ENCODE peak calls at places on chromosomes 13 and 19, in eight cellular contexts. One of them, this sample, is unnamed.

GRCh38 chr19:50819636-50820035 is 4.0 kb downstream of the KLK1 start:
- DNase-seq in right atrium auricular region: no peak
- DNase-seq in lower lobe of right lung: no peak
- DNase-seq in PC-3: no peak
- DNase-seq in fibroblast of villous mesenchyme: no peak
- DNase-seq in AG09309: no peak
- DNase-seq in DND-41: no peak
- DNase-seq in AG10803: no peak
- DNase-seq in this sample: no peak

GRCh38 chr13:24842533-24843278 is 78.7 kb downstream of the RNF17 start:
- DNase-seq in AG09309: no peak
- DNase-seq in PC-3: no peak
- DNase-seq in AG10803: no peak
- DNase-seq in DND-41: no peak
- DNase-seq in lower lobe of right lung: peak
- DNase-seq in fibroblast of villous mesenchyme: no peak
- DNase-seq in right atrium auricular region: no peak
- DNase-seq in this sample: no peak

GRCh38 chr19:39264306-39265290 is 3.6 kb upstream of the IFNL2 start:
- DNase-seq in AG10803: no peak
- DNase-seq in fibroblast of villous mesenchyme: no peak
- DNase-seq in PC-3: no peak
- DNase-seq in right atrium auricular region: no peak
- DNase-seq in DND-41: no peak
- DNase-seq in lower lobe of right lung: no peak
- DNase-seq in AG09309: no peak
- DNase-seq in this sample: no peak

GRCh38 chr13:61410669-61411297 is 4.9 kb downstream of the PCDH20 start:
- DNase-seq in AG09309: no peak
- DNase-seq in fibroblast of villous mesenchyme: peak
- DNase-seq in PC-3: peak
- DNase-seq in DND-41: no peak
- DNase-seq in AG10803: peak
- DNase-seq in lower lobe of right lung: no peak
- DNase-seq in right atrium auricular region: no peak
- DNase-seq in this sample: no peak

GRCh38 chr19:43806848-43807247 is 4.6 kb upstream of the LYPD5 start:
- DNase-seq in right atrium auricular region: no peak
- DNase-seq in AG10803: no peak
- DNase-seq in lower lobe of right lung: no peak
- DNase-seq in PC-3: peak
- DNase-seq in fibroblast of villous mesenchyme: no peak
- DNase-seq in DND-41: no peak
- DNase-seq in AG09309: no peak
- DNase-seq in this sample: no peak

GRCh38 chr19:34222386-34222785 is 32.0 kb upstream of the GARRE1 start:
- DNase-seq in AG09309: no peak
- DNase-seq in right atrium auricular region: no peak
- DNase-seq in AG10803: no peak
- DNase-seq in fibroblast of villous mesenchyme: no peak
- DNase-seq in lower lobe of right lung: no peak
- DNase-seq in PC-3: no peak
- DNase-seq in DND-41: no peak
- DNase-seq in this sample: no peak

GRCh38 chr13:111328803-111329410 is 8.5 kb downstream of the TEX29 start:
- DNase-seq in lower lobe of right lung: no peak
- DNase-seq in right atrium auricular region: peak
- DNase-seq in fibroblast of villous mesenchyme: no peak
- DNase-seq in AG10803: no peak
- DNase-seq in PC-3: no peak
- DNase-seq in AG09309: no peak
- DNase-seq in DND-41: no peak
- DNase-seq in this sample: no peak

GRCh38 chr19:33212024-33212772 is 13.5 kb downstream of the SLC7A10 start:
- DNase-seq in AG10803: no peak
- DNase-seq in AG09309: no peak
- DNase-seq in lower lobe of right lung: no peak
- DNase-seq in right atrium auricular region: no peak
- DNase-seq in DND-41: no peak
- DNase-seq in PC-3: no peak
- DNase-seq in fibroblast of villous mesenchyme: no peak
- DNase-seq in this sample: no peak

GRCh38 chr19:9808855-9809646 is 9.8 kb downstream of the FBXL12 start:
- DNase-seq in right atrium auricular region: no peak
- DNase-seq in PC-3: no peak
- DNase-seq in AG09309: no peak
- DNase-seq in DND-41: peak
- DNase-seq in lower lobe of right lung: no peak
- DNase-seq in AG10803: no peak
- DNase-seq in fibroblast of villous mesenchyme: no peak
- DNase-seq in this sample: no peak

GRCh38 chr13:75798353-75799245 is 162.5 kb downstream of the LMO7 start:
- DNase-seq in AG09309: peak
- DNase-seq in lower lobe of right lung: no peak
- DNase-seq in AG10803: peak
- DNase-seq in right atrium auricular region: no peak
- DNase-seq in PC-3: peak
- DNase-seq in DND-41: no peak
- DNase-seq in fibroblast of villous mesenchyme: peak
- DNase-seq in this sample: no peak

GRCh38 chr13:75801388-75801787 is 165.3 kb downstream of the LMO7 start:
- DNase-seq in lower lobe of right lung: no peak
- DNase-seq in right atrium auricular region: no peak
- DNase-seq in PC-3: no peak
- DNase-seq in fibroblast of villous mesenchyme: no peak
- DNase-seq in DND-41: no peak
- DNase-seq in AG10803: no peak
- DNase-seq in AG09309: no peak
- DNase-seq in this sample: no peak

GRCh38 chr13:75803175-75803611 is 167.1 kb downstream of the LMO7 start:
- DNase-seq in AG09309: no peak
- DNase-seq in lower lobe of right lung: no peak
- DNase-seq in DND-41: no peak
- DNase-seq in fibroblast of villous mesenchyme: no peak
- DNase-seq in AG10803: no peak
- DNase-seq in right atrium auricular region: no peak
- DNase-seq in PC-3: no peak
- DNase-seq in this sample: no peak

GRCh38 chr13:75802161-75802560 is 166.0 kb downstream of the LMO7 start:
- DNase-seq in DND-41: no peak
- DNase-seq in fibroblast of villous mesenchyme: peak
- DNase-seq in right atrium auricular region: no peak
- DNase-seq in lower lobe of right lung: no peak
- DNase-seq in PC-3: no peak
- DNase-seq in AG10803: no peak
- DNase-seq in AG09309: no peak
- DNase-seq in this sample: no peak

GRCh38 chr13:75800545-75800944 is 164.4 kb downstream of the LMO7 start:
- DNase-seq in DND-41: no peak
- DNase-seq in right atrium auricular region: no peak
- DNase-seq in AG10803: no peak
- DNase-seq in fibroblast of villous mesenchyme: no peak
- DNase-seq in AG09309: no peak
- DNase-seq in PC-3: no peak
- DNase-seq in lower lobe of right lung: no peak
- DNase-seq in this sample: no peak
- TF ChIP-seq CTCF in DND-41: no peak
- TF ChIP-seq CTCF in right atrium auricular region: no peak
- TF ChIP-seq CTCF in AG10803: no peak
- TF ChIP-seq CTCF in fibroblast of villous mesenchyme: no peak
- TF ChIP-seq CTCF in AG09309: no peak
- TF ChIP-seq CTCF in PC-3: no peak
- TF ChIP-seq CTCF in lower lobe of right lung: no peak
- TF ChIP-seq CTCF in this sample: peak

GRCh38 chr19:55599468-55600335 is at the start of the genes FIZ1 and ZNF524:
- DNase-seq in lower lobe of right lung: peak
- DNase-seq in fibroblast of villous mesenchyme: peak
- DNase-seq in PC-3: peak
- DNase-seq in right atrium auricular region: peak
- DNase-seq in AG09309: peak
- DNase-seq in DND-41: peak
- DNase-seq in AG10803: peak
- DNase-seq in this sample: peak
- TF ChIP-seq CTCF in lower lobe of right lung: no peak
- TF ChIP-seq CTCF in fibroblast of villous mesenchyme: no peak
- TF ChIP-seq CTCF in PC-3: no peak
- TF ChIP-seq CTCF in right atrium auricular region: no peak
- TF ChIP-seq CTCF in AG09309: no peak
- TF ChIP-seq CTCF in DND-41: no peak
- TF ChIP-seq CTCF in AG10803: no peak
- TF ChIP-seq CTCF in this sample: no peak

GRCh38 chr19:5824791-5825577 is 14.5 kb downstream of the FUT6 start:
- DNase-seq in AG10803: no peak
- DNase-seq in lower lobe of right lung: no peak
- DNase-seq in AG09309: no peak
- DNase-seq in PC-3: no peak
- DNase-seq in DND-41: no peak
- DNase-seq in right atrium auricular region: no peak
- DNase-seq in fibroblast of villous mesenchyme: no peak
- DNase-seq in this sample: no peak

GRCh38 chr19:5822181-5822844 is 17.2 kb downstream of the FUT6 start:
- DNase-seq in right atrium auricular region: no peak
- DNase-seq in lower lobe of right lung: no peak
- DNase-seq in fibroblast of villous mesenchyme: no peak
- DNase-seq in PC-3: no peak
- DNase-seq in DND-41: no peak
- DNase-seq in AG10803: no peak
- DNase-seq in AG09309: no peak
- DNase-seq in this sample: no peak

GRCh38 chr19:5821521-5822180 is 16.8 kb downstream of the NRTN start:
- DNase-seq in AG09309: no peak
- DNase-seq in fibroblast of villous mesenchyme: no peak
- DNase-seq in lower lobe of right lung: no peak
- DNase-seq in DND-41: no peak
- DNase-seq in PC-3: no peak
- DNase-seq in AG10803: no peak
- DNase-seq in right atrium auricular region: no peak
- DNase-seq in this sample: no peak

GRCh38 chr19:5820785-5821184 is 15.9 kb downstream of the NRTN start:
- DNase-seq in lower lobe of right lung: no peak
- DNase-seq in AG10803: no peak
- DNase-seq in right atrium auricular region: no peak
- DNase-seq in PC-3: no peak
- DNase-seq in fibroblast of villous mesenchyme: no peak
- DNase-seq in DND-41: no peak
- DNase-seq in AG09309: no peak
- DNase-seq in this sample: no peak

DNA sequence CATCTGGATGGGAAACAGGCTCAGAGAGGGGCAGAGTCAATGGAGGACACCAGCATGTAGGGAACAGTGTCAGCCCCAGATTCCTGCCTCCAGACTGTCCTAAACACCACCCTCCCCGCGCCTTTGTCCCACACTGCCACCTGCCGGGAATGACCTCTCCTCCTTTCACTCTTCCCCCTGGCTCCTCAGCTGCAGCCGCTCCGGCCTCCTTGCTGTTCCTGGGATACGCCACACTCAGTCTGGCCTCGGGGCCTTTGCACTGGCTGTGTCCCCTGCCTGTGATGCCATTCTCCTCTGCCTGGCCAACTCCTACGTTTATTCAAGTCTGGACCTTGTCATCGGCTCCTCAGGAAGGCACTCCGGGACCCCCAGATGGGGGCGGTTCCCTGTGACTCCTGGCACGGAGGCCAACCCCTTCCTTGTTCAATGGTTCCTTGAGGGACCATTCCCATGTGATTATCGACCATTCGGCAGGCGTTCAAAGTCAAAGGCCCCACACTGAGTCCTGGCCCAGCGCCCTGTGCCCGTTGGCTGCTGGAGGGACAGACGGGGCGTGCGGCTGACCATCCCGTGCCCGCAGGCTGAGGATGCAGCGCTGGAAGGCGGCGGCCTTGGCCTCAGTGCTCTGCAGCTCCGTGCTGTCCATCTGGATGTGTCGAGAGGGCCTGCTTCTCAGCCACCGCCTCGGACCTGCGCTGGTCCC is 15.8 kb downstream of the FUT6 start:
- DNase-seq in lower lobe of right lung: no peak
- DNase-seq in AG10803: no peak
- DNase-seq in fibroblast of villous mesenchyme: no peak
- DNase-seq in right atrium auricular region: no peak
- DNase-seq in PC-3: peak
- DNase-seq in DND-41: no peak
- DNase-seq in AG09309: no peak
- DNase-seq in this sample: peak
- TF ChIP-seq CTCF in lower lobe of right lung: no peak
- TF ChIP-seq CTCF in AG10803: peak
- TF ChIP-seq CTCF in fibroblast of villous mesenchyme: peak
- TF ChIP-seq CTCF in right atrium auricular region: no peak
- TF ChIP-seq CTCF in PC-3: peak
- TF ChIP-seq CTCF in DND-41: no peak
- TF ChIP-seq CTCF in AG09309: peak
- TF ChIP-seq CTCF in this sample: peak

GRCh38 chr13:113457510-113457909 is 4.2 kb upstream of the ADPRHL1 start:
- DNase-seq in DND-41: no peak
- DNase-seq in right atrium auricular region: no peak
- DNase-seq in fibroblast of villous mesenchyme: no peak
- DNase-seq in AG10803: no peak
- DNase-seq in PC-3: no peak
- DNase-seq in lower lobe of right lung: no peak
- DNase-seq in AG09309: no peak
- DNase-seq in this sample: no peak
- TF ChIP-seq CTCF in DND-41: no peak
- TF ChIP-seq CTCF in right atrium auricular region: no peak
- TF ChIP-seq CTCF in fibroblast of villous mesenchyme: peak
- TF ChIP-seq CTCF in AG10803: no peak
- TF ChIP-seq CTCF in PC-3: no peak
- TF ChIP-seq CTCF in lower lobe of right lung: no peak
- TF ChIP-seq CTCF in AG09309: no peak
- TF ChIP-seq CTCF in this sample: no peak

GRCh38 chr19:1457031-1457739 is 7.3 kb downstream of the APC2 start:
- DNase-seq in AG09309: no peak
- DNase-seq in right atrium auricular region: no peak
- DNase-seq in PC-3: no peak
- DNase-seq in AG10803: no peak
- DNase-seq in lower lobe of right lung: no peak
- DNase-seq in DND-41: no peak
- DNase-seq in fibroblast of villous mesenchyme: no peak
- DNase-seq in this sample: no peak
- TF ChIP-seq CTCF in AG09309: peak
- TF ChIP-seq CTCF in right atrium auricular region: no peak
- TF ChIP-seq CTCF in PC-3: no peak
- TF ChIP-seq CTCF in AG10803: peak
- TF ChIP-seq CTCF in lower lobe of right lung: no peak
- TF ChIP-seq CTCF in DND-41: no peak
- TF ChIP-seq CTCF in fibroblast of villous mesenchyme: no peak
- TF ChIP-seq CTCF in this sample: no peak

DNA sequence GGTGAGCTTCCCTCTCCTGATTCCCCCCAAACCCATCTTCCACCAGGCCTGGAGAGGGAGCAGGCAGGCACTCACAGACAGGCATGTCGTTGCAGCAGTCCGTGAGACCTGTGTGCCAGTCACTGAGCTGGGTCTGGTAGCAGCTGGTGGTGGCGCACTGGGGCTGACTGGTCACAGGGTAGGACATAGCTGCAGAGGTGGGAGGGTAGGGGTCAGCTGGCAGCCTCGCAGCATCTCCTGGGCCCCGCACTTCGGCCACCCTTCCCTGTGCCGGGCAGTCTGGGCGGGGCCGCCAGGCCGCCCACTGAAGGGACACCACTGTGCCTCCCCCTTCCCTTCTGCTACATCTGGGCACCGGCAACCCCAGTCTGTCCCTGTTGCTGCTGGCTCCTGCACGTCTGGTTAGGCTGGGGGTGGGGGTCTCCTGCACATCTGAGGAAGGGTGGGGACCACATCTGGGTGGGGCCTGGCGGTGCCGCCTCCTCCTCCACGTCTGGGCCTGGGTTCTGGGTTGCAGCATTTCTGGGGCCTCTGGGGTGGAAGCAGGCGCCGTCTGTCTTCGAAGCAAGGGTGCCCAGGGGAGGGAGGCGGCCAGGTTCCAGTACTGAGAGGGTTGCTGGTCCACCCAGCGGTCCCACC is 1.1 kb downstream of the CNFN start:
- DNase-seq in DND-41: no peak
- DNase-seq in lower lobe of right lung: no peak
- DNase-seq in AG09309: no peak
- DNase-seq in AG10803: no peak
- DNase-seq in PC-3: no peak
- DNase-seq in fibroblast of villous mesenchyme: no peak
- DNase-seq in right atrium auricular region: no peak
- DNase-seq in this sample: no peak
- TF ChIP-seq CTCF in DND-41: no peak
- TF ChIP-seq CTCF in lower lobe of right lung: no peak
- TF ChIP-seq CTCF in AG09309: no peak
- TF ChIP-seq CTCF in AG10803: no peak
- TF ChIP-seq CTCF in PC-3: no peak
- TF ChIP-seq CTCF in fibroblast of villous mesenchyme: no peak
- TF ChIP-seq CTCF in right atrium auricular region: no peak
- TF ChIP-seq CTCF in this sample: no peak